ENCODE peak calls at places on chromosomes 12 and 14, in six cellular contexts. One of them, this sample, is unnamed.

GRCh38 chr12:6998708-6999451 is 19.4 kb downstream of the LPCAT3 start:
- DNase-seq in stimulated activated CD8-positive, alpha-beta memory T cell treated with anti-CD3 and anti-CD28 coated beads, Interleukin-12 subunit alpha, Interleukin-12 subunit beta, amount 100 ng/mL, for 1 hour: no peak
- DNase-seq in GDM1: no peak
- DNase-seq in Right ventricle myocardium superior: no peak
- DNase-seq in activated naive CD8-positive, alpha-beta T cell treated with anti-CD3 and anti-CD28 coated beads, Interleukin-2, amount 10 ng/mL, durations not matched to agents 7 days and 5 days: no peak
- DNase-seq in progenitor cell of endocrine pancreas: no peak
- DNase-seq in this sample: no peak

GRCh38 chr12:12741705-12742104 is 24.5 kb downstream of the CDKN1B start:
- DNase-seq in stimulated activated CD8-positive, alpha-beta memory T cell treated with anti-CD3 and anti-CD28 coated beads, Interleukin-12 subunit alpha, Interleukin-12 subunit beta, amount 100 ng/mL, for 1 hour: no peak
- DNase-seq in activated naive CD8-positive, alpha-beta T cell treated with anti-CD3 and anti-CD28 coated beads, Interleukin-2, amount 10 ng/mL, durations not matched to agents 7 days and 5 days: no peak
- DNase-seq in progenitor cell of endocrine pancreas: no peak
- DNase-seq in Right ventricle myocardium superior: no peak
- DNase-seq in GDM1: no peak
- DNase-seq in this sample: no peak

GRCh38 chr12:49346659-49347306 is at the start of gene DNAJC22:
- DNase-seq in activated naive CD8-positive, alpha-beta T cell treated with anti-CD3 and anti-CD28 coated beads, Interleukin-2, amount 10 ng/mL, durations not matched to agents 7 days and 5 days: peak
- DNase-seq in stimulated activated CD8-positive, alpha-beta memory T cell treated with anti-CD3 and anti-CD28 coated beads, Interleukin-12 subunit alpha, Interleukin-12 subunit beta, amount 100 ng/mL, for 1 hour: no peak
- DNase-seq in GDM1: no peak
- DNase-seq in Right ventricle myocardium superior: no peak
- DNase-seq in progenitor cell of endocrine pancreas: no peak
- DNase-seq in this sample: no peak

GRCh38 chr12:106342397-106343212 is 14.9 kb upstream of the POLR3B start:
- DNase-seq in activated naive CD8-positive, alpha-beta T cell treated with anti-CD3 and anti-CD28 coated beads, Interleukin-2, amount 10 ng/mL, durations not matched to agents 7 days and 5 days: no peak
- DNase-seq in GDM1: no peak
- DNase-seq in stimulated activated CD8-positive, alpha-beta memory T cell treated with anti-CD3 and anti-CD28 coated beads, Interleukin-12 subunit alpha, Interleukin-12 subunit beta, amount 100 ng/mL, for 1 hour: no peak
- DNase-seq in progenitor cell of endocrine pancreas: no peak
- DNase-seq in Right ventricle myocardium superior: peak
- DNase-seq in this sample: peak

GRCh38 chr12:121800694-121801600 is 2.9 kb upstream of the SETD1B start:
- DNase-seq in progenitor cell of endocrine pancreas: no peak
- DNase-seq in stimulated activated CD8-positive, alpha-beta memory T cell treated with anti-CD3 and anti-CD28 coated beads, Interleukin-12 subunit alpha, Interleukin-12 subunit beta, amount 100 ng/mL, for 1 hour: no peak
- DNase-seq in activated naive CD8-positive, alpha-beta T cell treated with anti-CD3 and anti-CD28 coated beads, Interleukin-2, amount 10 ng/mL, durations not matched to agents 7 days and 5 days: peak
- DNase-seq in GDM1: peak
- DNase-seq in Right ventricle myocardium superior: peak
- DNase-seq in this sample: peak

GRCh38 chr14:23675337-23675736 is 39.2 kb downstream of the DHRS2 start:
- DNase-seq in activated naive CD8-positive, alpha-beta T cell treated with anti-CD3 and anti-CD28 coated beads, Interleukin-2, amount 10 ng/mL, durations not matched to agents 7 days and 5 days: no peak
- DNase-seq in progenitor cell of endocrine pancreas: no peak
- DNase-seq in Right ventricle myocardium superior: no peak
- DNase-seq in stimulated activated CD8-positive, alpha-beta memory T cell treated with anti-CD3 and anti-CD28 coated beads, Interleukin-12 subunit alpha, Interleukin-12 subunit beta, amount 100 ng/mL, for 1 hour: no peak
- DNase-seq in GDM1: no peak
- DNase-seq in this sample: no peak

GRCh38 chr14:95197498-95198010 is 40.2 kb upstream of the DICER1 start:
- DNase-seq in Right ventricle myocardium superior: no peak
- DNase-seq in stimulated activated CD8-positive, alpha-beta memory T cell treated with anti-CD3 and anti-CD28 coated beads, Interleukin-12 subunit alpha, Interleukin-12 subunit beta, amount 100 ng/mL, for 1 hour: no peak
- DNase-seq in progenitor cell of endocrine pancreas: peak
- DNase-seq in activated naive CD8-positive, alpha-beta T cell treated with anti-CD3 and anti-CD28 coated beads, Interleukin-2, amount 10 ng/mL, durations not matched to agents 7 days and 5 days: no peak
- DNase-seq in GDM1: no peak
- DNase-seq in this sample: no peak

GRCh38 chr12:23909559-23909958 is 39.9 kb downstream of the SOX5 start:
- DNase-seq in GDM1: no peak
- DNase-seq in activated naive CD8-positive, alpha-beta T cell treated with anti-CD3 and anti-CD28 coated beads, Interleukin-2, amount 10 ng/mL, durations not matched to agents 7 days and 5 days: no peak
- DNase-seq in stimulated activated CD8-positive, alpha-beta memory T cell treated with anti-CD3 and anti-CD28 coated beads, Interleukin-12 subunit alpha, Interleukin-12 subunit beta, amount 100 ng/mL, for 1 hour: no peak
- DNase-seq in Right ventricle myocardium superior: no peak
- DNase-seq in progenitor cell of endocrine pancreas: no peak
- DNase-seq in this sample: no peak

GRCh38 chr12:87150969-87151662 is 878.1 kb downstream of the C12orf50 start:
- DNase-seq in GDM1: no peak
- DNase-seq in activated naive CD8-positive, alpha-beta T cell treated with anti-CD3 and anti-CD28 coated beads, Interleukin-2, amount 10 ng/mL, durations not matched to agents 7 days and 5 days: no peak
- DNase-seq in stimulated activated CD8-positive, alpha-beta memory T cell treated with anti-CD3 and anti-CD28 coated beads, Interleukin-12 subunit alpha, Interleukin-12 subunit beta, amount 100 ng/mL, for 1 hour: no peak
- DNase-seq in Right ventricle myocardium superior: no peak
- DNase-seq in progenitor cell of endocrine pancreas: no peak
- DNase-seq in this sample: no peak

GRCh38 chr14:74605531-74606223 is 6.4 kb downstream of the LTBP2 start:
- DNase-seq in GDM1: no peak
- DNase-seq in activated naive CD8-positive, alpha-beta T cell treated with anti-CD3 and anti-CD28 coated beads, Interleukin-2, amount 10 ng/mL, durations not matched to agents 7 days and 5 days: no peak
- DNase-seq in stimulated activated CD8-positive, alpha-beta memory T cell treated with anti-CD3 and anti-CD28 coated beads, Interleukin-12 subunit alpha, Interleukin-12 subunit beta, amount 100 ng/mL, for 1 hour: no peak
- DNase-seq in Right ventricle myocardium superior: no peak
- DNase-seq in progenitor cell of endocrine pancreas: no peak
- DNase-seq in this sample: no peak

GRCh38 chr12:66548338-66549049 is 130.4 kb downstream of the GRIP1 start:
- DNase-seq in progenitor cell of endocrine pancreas: no peak
- DNase-seq in GDM1: no peak
- DNase-seq in activated naive CD8-positive, alpha-beta T cell treated with anti-CD3 and anti-CD28 coated beads, Interleukin-2, amount 10 ng/mL, durations not matched to agents 7 days and 5 days: no peak
- DNase-seq in Right ventricle myocardium superior: no peak
- DNase-seq in stimulated activated CD8-positive, alpha-beta memory T cell treated with anti-CD3 and anti-CD28 coated beads, Interleukin-12 subunit alpha, Interleukin-12 subunit beta, amount 100 ng/mL, for 1 hour: no peak
- DNase-seq in this sample: no peak

GRCh38 chr14:102544034-102544744 is 34.6 kb upstream of the ANKRD9 start:
- DNase-seq in GDM1: no peak
- DNase-seq in Right ventricle myocardium superior: no peak
- DNase-seq in stimulated activated CD8-positive, alpha-beta memory T cell treated with anti-CD3 and anti-CD28 coated beads, Interleukin-12 subunit alpha, Interleukin-12 subunit beta, amount 100 ng/mL, for 1 hour: no peak
- DNase-seq in progenitor cell of endocrine pancreas: no peak
- DNase-seq in activated naive CD8-positive, alpha-beta T cell treated with anti-CD3 and anti-CD28 coated beads, Interleukin-2, amount 10 ng/mL, durations not matched to agents 7 days and 5 days: no peak
- DNase-seq in this sample: no peak

GRCh38 chr12:75738486-75738885 is 227.1 kb upstream of the KRR1 start:
- DNase-seq in Right ventricle myocardium superior: no peak
- DNase-seq in progenitor cell of endocrine pancreas: no peak
- DNase-seq in GDM1: no peak
- DNase-seq in stimulated activated CD8-positive, alpha-beta memory T cell treated with anti-CD3 and anti-CD28 coated beads, Interleukin-12 subunit alpha, Interleukin-12 subunit beta, amount 100 ng/mL, for 1 hour: peak
- DNase-seq in activated naive CD8-positive, alpha-beta T cell treated with anti-CD3 and anti-CD28 coated beads, Interleukin-2, amount 10 ng/mL, durations not matched to agents 7 days and 5 days: no peak
- DNase-seq in this sample: no peak

GRCh38 chr14:23392613-23393012 is 15.5 kb downstream of the MYH6 start:
- DNase-seq in Right ventricle myocardium superior: no peak
- DNase-seq in progenitor cell of endocrine pancreas: no peak
- DNase-seq in activated naive CD8-positive, alpha-beta T cell treated with anti-CD3 and anti-CD28 coated beads, Interleukin-2, amount 10 ng/mL, durations not matched to agents 7 days and 5 days: no peak
- DNase-seq in stimulated activated CD8-positive, alpha-beta memory T cell treated with anti-CD3 and anti-CD28 coated beads, Interleukin-12 subunit alpha, Interleukin-12 subunit beta, amount 100 ng/mL, for 1 hour: no peak
- DNase-seq in GDM1: no peak
- DNase-seq in this sample: no peak

GRCh38 chr12:93514853-93515252 is 47.5 kb downstream of the MRPL42 start:
- DNase-seq in progenitor cell of endocrine pancreas: no peak
- DNase-seq in GDM1: no peak
- DNase-seq in Right ventricle myocardium superior: no peak
- DNase-seq in stimulated activated CD8-positive, alpha-beta memory T cell treated with anti-CD3 and anti-CD28 coated beads, Interleukin-12 subunit alpha, Interleukin-12 subunit beta, amount 100 ng/mL, for 1 hour: no peak
- DNase-seq in activated naive CD8-positive, alpha-beta T cell treated with anti-CD3 and anti-CD28 coated beads, Interleukin-2, amount 10 ng/mL, durations not matched to agents 7 days and 5 days: no peak
- DNase-seq in this sample: no peak

GRCh38 chr14:75437201-75438143 is 9.7 kb downstream of the JDP2 start:
- DNase-seq in activated naive CD8-positive, alpha-beta T cell treated with anti-CD3 and anti-CD28 coated beads, Interleukin-2, amount 10 ng/mL, durations not matched to agents 7 days and 5 days: no peak
- DNase-seq in progenitor cell of endocrine pancreas: no peak
- DNase-seq in stimulated activated CD8-positive, alpha-beta memory T cell treated with anti-CD3 and anti-CD28 coated beads, Interleukin-12 subunit alpha, Interleukin-12 subunit beta, amount 100 ng/mL, for 1 hour: no peak
- DNase-seq in Right ventricle myocardium superior: no peak
- DNase-seq in GDM1: no peak
- DNase-seq in this sample: no peak

GRCh38 chr12:74381968-74382367 is 155.7 kb upstream of the ATXN7L3B start:
- DNase-seq in activated naive CD8-positive, alpha-beta T cell treated with anti-CD3 and anti-CD28 coated beads, Interleukin-2, amount 10 ng/mL, durations not matched to agents 7 days and 5 days: no peak
- DNase-seq in GDM1: no peak
- DNase-seq in Right ventricle myocardium superior: no peak
- DNase-seq in stimulated activated CD8-positive, alpha-beta memory T cell treated with anti-CD3 and anti-CD28 coated beads, Interleukin-12 subunit alpha, Interleukin-12 subunit beta, amount 100 ng/mL, for 1 hour: no peak
- DNase-seq in progenitor cell of endocrine pancreas: no peak
- DNase-seq in this sample: no peak

GRCh38 chr14:50846171-50846880 is 15.4 kb upstream of the NIN start:
- DNase-seq in Right ventricle myocardium superior: no peak
- DNase-seq in stimulated activated CD8-positive, alpha-beta memory T cell treated with anti-CD3 and anti-CD28 coated beads, Interleukin-12 subunit alpha, Interleukin-12 subunit beta, amount 100 ng/mL, for 1 hour: no peak
- DNase-seq in progenitor cell of endocrine pancreas: no peak
- DNase-seq in activated naive CD8-positive, alpha-beta T cell treated with anti-CD3 and anti-CD28 coated beads, Interleukin-2, amount 10 ng/mL, durations not matched to agents 7 days and 5 days: no peak
- DNase-seq in GDM1: no peak
- DNase-seq in this sample: no peak

GRCh38 chr12:82651489-82651888 is 35.2 kb upstream of the TMTC2 start:
- DNase-seq in activated naive CD8-positive, alpha-beta T cell treated with anti-CD3 and anti-CD28 coated beads, Interleukin-2, amount 10 ng/mL, durations not matched to agents 7 days and 5 days: no peak
- DNase-seq in Right ventricle myocardium superior: no peak
- DNase-seq in progenitor cell of endocrine pancreas: no peak
- DNase-seq in GDM1: no peak
- DNase-seq in stimulated activated CD8-positive, alpha-beta memory T cell treated with anti-CD3 and anti-CD28 coated beads, Interleukin-12 subunit alpha, Interleukin-12 subunit beta, amount 100 ng/mL, for 1 hour: no peak
- DNase-seq in this sample: no peak